ENCODE peak calls at places on chromosomes 3 and 15, in four cellular contexts. Q, U, H and Y are unnamed samples.

GRCh38 chr3:100928638-100929428 is 64.4 kb downstream of the ABI3BP start:
- DNase-seq in U (peak; percentile 66), H (no peak), Q (no peak), Y (peak; percentile 98)

GRCh38 chr3:189953551-189953950 is 167.1 kb downstream of the P3H2 start:
- DNase-seq in Q (no peak), H (no peak), U (no peak), Y (no peak)

GRCh38 chr3:172040976-172041963 is 1.9 kb downstream of the FNDC3B start:
- DNase-seq in U (no peak), H (no peak), Q (peak; percentile 31), Y (peak; percentile 55)

GRCh38 chr3:65712156-65712555 is 326.6 kb downstream of the MAGI1 start:
- DNase-seq in U (no peak), H (no peak), Q (peak; percentile 29), Y (peak; percentile 26)

GRCh38 chr15:58521293-58521991 is 89.7 kb downstream of the LIPC start:
- DNase-seq in H (no peak), Q (peak; percentile 44), U (peak; percentile 70), Y (peak; percentile 85)

GRCh38 chr3:4021162-4021561 is 221.9 kb downstream of the LRRN1 start:
- DNase-seq in U (no peak), Q (no peak), H (no peak), Y (no peak)

GRCh38 chr3:105523496-105523895 is 156.8 kb downstream of the ALCAM start:
- DNase-seq in Q (no peak), U (no peak), H (no peak), Y (peak; percentile 54)

GRCh38 chr15:98872777-98873176 is 134.8 kb downstream of the PGPEP1L start:
- DNase-seq in U (no peak), Q (no peak), H (no peak), Y (no peak)

GRCh38 chr3:126581569-126581968 is 22.8 kb upstream of the C3orf22 start:
- DNase-seq in H (no peak), U (no peak), Q (no peak), Y (no peak)

GRCh38 chr15:57527382-57528091 is 64.2 kb upstream of the MYZAP start:
- DNase-seq in Q (peak; percentile 55), H (no peak), U (no peak), Y (peak; percentile 96)

GRCh38 chr15:41940441-41940857 is 31.9 kb downstream of the EHD4 start:
- DNase-seq in U (no peak), Q (no peak), H (no peak), Y (peak; percentile 90)

GRCh38 chr3:165451671-165452070 is 255.5 kb upstream of the SLITRK3 start:
- DNase-seq in H (no peak), Q (no peak), U (no peak), Y (no peak)

GRCh38 chr3:142875099-142875498 is 13.8 kb downstream of the PCOLCE2 start:
- DNase-seq in Q (no peak), U (no peak), H (no peak), Y (no peak)

GRCh38 chr3:66507631-66508260 is 6.9 kb upstream of the LRIG1 start:
- DNase-seq in Q (peak; percentile 70), H (no peak), U (no peak), Y (no peak)

GRCh38 chr15:90881181-90881977 is 2.9 kb upstream of the FES start:
- DNase-seq in U (no peak), Q (no peak), H (no peak), Y (no peak)

GRCh38 chr3:96760956-96761355 is 53.4 kb upstream of the EPHA6 start:
- DNase-seq in Q (no peak), H (no peak), U (no peak), Y (no peak)

GRCh38 chr3:149703474-149703873 is 45.6 kb upstream of the WWTR1 start:
- DNase-seq in Q (peak; percentile 66), H (no peak), U (no peak), Y (peak; percentile 59)

GRCh38 chr15:77513226-77513625 is 92.5 kb downstream of the HMG20A start:
- DNase-seq in U (no peak), Q (peak; percentile 67), H (no peak), Y (no peak)

GRCh38 chr15:74043425-74044266 is 38.7 kb downstream of the GOLGA6A start:
- DNase-seq in Q (peak; percentile 35), U (no peak), H (no peak), Y (no peak)

GRCh38 chr3:133965033-133965570 is 64.6 kb downstream of the SLCO2A1 start:
- DNase-seq in U (no peak), H (no peak), Q (no peak), Y (peak; percentile 21)

GRCh38 chr3:73530030-73530411 is 94.7 kb downstream of the PDZRN3 start:
- DNase-seq in Q (no peak), H (peak; percentile 26), U (no peak), Y (peak; percentile 40)

GRCh38 chr3:17307482-17307881 is 422.7 kb downstream of the PLCL2 start:
- DNase-seq in H (no peak), U (no peak), Q (no peak), Y (peak; percentile 7)

GRCh38 chr3:148903022-148903442 is 37.9 kb downstream of the CPA3 start:
- DNase-seq in Q (no peak), H (no peak), U (no peak), Y (no peak)

GRCh38 chr15:88233921-88234320 is 22.6 kb downstream of the NTRK3 start:
- DNase-seq in H (no peak), Q (no peak), U (no peak), Y (no peak)

GRCh38 chr3:73255609-73256029 is 194.2 kb downstream of the EBLN2 start:
- DNase-seq in Q (no peak), U (no peak), H (no peak), Y (peak; percentile 75)

GRCh38 chr3:16794251-16794650 is 90.5 kb upstream of the PLCL2 start:
- DNase-seq in U (no peak), Q (no peak), H (no peak), Y (no peak)

GRCh38 chr3:94612631-94613030 is 549.8 kb downstream of the NSUN3 start:
- DNase-seq in H (no peak), U (no peak), Q (no peak), Y (peak; percentile 10)

GRCh38 chr3:133860519-133860918 is 35.2 kb downstream of the RAB6B start:
- DNase-seq in Q (no peak), U (no peak), H (no peak), Y (no peak)

GRCh38 chr3:179068779-179069530 is 2.7 kb downstream of the ZMAT3 start:
- DNase-seq in H (no peak), Q (no peak), U (no peak), Y (peak; percentile 37)

GRCh38 chr15:40873625-40874561 is at the start of gene RHOV:
- DNase-seq in U (no peak), H (no peak), Q (peak; percentile 48), Y (peak; percentile 46)

DNA sequence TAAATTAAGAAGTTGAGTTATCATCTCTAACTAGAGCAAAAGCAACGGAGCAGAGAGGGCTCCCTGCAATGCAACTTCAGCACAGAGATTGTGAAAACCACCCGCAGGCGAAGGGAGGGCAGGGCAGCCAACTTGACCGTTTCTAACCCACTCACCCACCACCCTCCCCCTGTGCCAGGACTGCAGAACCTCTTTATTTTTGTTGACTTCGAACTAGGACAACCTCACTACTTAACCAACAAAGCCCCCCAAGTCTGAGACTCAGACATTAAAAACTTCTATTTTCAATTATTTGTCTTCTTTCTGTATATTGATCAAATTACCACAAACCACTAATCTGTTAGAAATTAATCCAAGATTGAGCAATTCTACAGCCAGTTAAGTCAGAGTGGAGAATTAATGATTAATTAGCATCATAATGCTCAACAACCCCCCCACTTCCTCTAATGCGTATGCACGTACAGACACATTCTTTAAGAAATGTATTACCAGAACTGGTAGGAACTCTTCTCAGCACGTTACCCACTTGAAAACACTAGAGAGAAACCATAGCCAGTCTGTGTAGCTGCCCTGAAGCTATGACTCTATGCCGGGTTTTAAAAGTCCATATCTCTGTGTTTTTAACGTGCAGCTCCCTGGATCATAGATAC is 2.0 kb downstream of the MGLL start:
- DNase-seq in Q (no peak), H (no peak), U (no peak), Y (peak; percentile 21)
- H3K4me3 ChIP-seq in Q (peak overlapping the region; percentile 86), H (peak overlapping the region; percentile 96), U (peak overlapping the region; percentile 20), Y (peak overlapping the region; percentile 81)

GRCh38 chr3:188365184-188365583 is 211.2 kb downstream of the LPP start:
- DNase-seq in Q (no peak), U (no peak), H (no peak), Y (no peak)

GRCh38 chr3:188360364-188360881 is 206.5 kb downstream of the LPP start:
- DNase-seq in Q (no peak), H (no peak), U (no peak), Y (no peak)

GRCh38 chr3:188358787-188359493 is 205.0 kb downstream of the LPP start:
- DNase-seq in H (no peak), U (no peak), Q (no peak), Y (no peak)

GRCh38 chr3:188361888-188362287 is 207.9 kb downstream of the LPP start:
- DNase-seq in Q (no peak), H (no peak), U (no peak), Y (no peak)

GRCh38 chr3:188362405-188362831 is 208.5 kb downstream of the LPP start:
- DNase-seq in Q (no peak), U (no peak), H (no peak), Y (peak; percentile 74)
- TF ChIP-seq CTCF in Q (no peak), U (no peak), H (no peak), Y (peak; percentile 34)

GRCh38 chr3:50090985-50091384 is 2.3 kb downstream of the RBM5 start:
- DNase-seq in H (no peak), Q (no peak), U (no peak), Y (no peak)
- H3K4me3 ChIP-seq in H (no peak overlapping the region), Q (peak overlapping the region; percentile 83), U (no peak overlapping the region), Y (no peak overlapping the region)

DNA sequence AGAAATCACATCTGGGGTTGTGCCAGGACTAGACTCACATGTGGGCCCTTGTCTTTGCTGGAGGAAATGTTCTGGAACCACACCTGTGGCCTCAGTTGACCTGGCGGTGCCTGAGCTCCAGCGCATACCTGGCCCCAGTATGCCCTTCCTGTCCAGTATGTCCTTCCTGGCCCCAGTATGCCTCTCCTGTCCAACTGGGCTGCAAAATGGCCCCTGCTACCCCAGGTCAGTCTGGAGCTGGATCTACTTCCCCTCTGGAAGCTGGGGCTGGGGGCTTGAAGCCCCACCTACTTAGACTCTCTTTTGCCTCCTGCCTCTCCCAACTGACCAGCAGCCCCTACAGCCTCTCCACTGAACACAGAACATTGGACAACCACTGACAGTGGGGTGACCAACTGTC is 15.3 kb downstream of the RASGRF1 start:
- DNase-seq in Q (no peak), U (no peak), H (no peak), Y (no peak)
- TF ChIP-seq CTCF in Q (no peak), U (no peak), H (no peak), Y (no peak)

DNA sequence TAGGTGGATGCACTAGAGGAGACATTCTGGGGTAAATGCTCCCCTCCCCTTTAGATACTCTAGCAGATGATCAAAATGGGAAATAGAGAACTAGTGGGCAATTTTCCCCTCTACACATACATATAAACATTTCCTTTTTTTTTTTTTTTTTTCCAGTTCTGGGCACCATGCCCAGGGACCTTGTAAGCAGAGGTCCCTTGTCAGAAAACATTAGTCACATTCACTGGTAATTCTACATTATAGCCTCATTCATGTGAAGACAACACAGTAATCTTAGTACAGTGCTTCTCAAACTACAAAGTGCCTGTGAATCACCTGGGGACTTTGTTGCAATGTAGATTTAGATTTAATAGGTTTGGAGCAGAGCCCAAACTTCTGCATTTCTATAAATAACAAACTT is 60.0 kb upstream of the ACTC1 start:
- DNase-seq in H (no peak), U (no peak), Q (no peak), Y (peak; percentile 84)
- H3K4me3 ChIP-seq in H (no peak overlapping the region), U (no peak overlapping the region), Q (no peak overlapping the region), Y (no peak overlapping the region)